ENCODE peak calls at places on chromosome 6, in four cellular contexts. R, N, H and I are unnamed samples.

GRCh38 chr6:99612551-99613397 is 6.1 kb downstream of the PRDM13 start:
- DNase-seq in R (no peak), N (no peak), H (no peak), I (no peak)

GRCh38 chr6:168732676-168733075 is 291.7 kb downstream of the SMOC2 start:
- DNase-seq in R (no peak), N (no peak), H (no peak), I (no peak)

GRCh38 chr6:150139533-150139932 is 3.3 kb upstream of the PPP1R14C start:
- DNase-seq in R (no peak), N (no peak), H (no peak), I (no peak)

GRCh38 chr6:73695619-73696421 is at the start of gene CD109:
- DNase-seq in R (peak; percentile 86), N (peak; percentile 75), H (peak; percentile 71), I (peak; percentile 78)

GRCh38 chr6:3081965-3082364 is 13.7 kb downstream of the RIPK1 start:
- DNase-seq in R (no peak), N (no peak), H (no peak), I (no peak)

GRCh38 chr6:53795702-53796450 is 1.1 kb downstream of the LRRC1 start:
- DNase-seq in R (peak; percentile 19), N (peak; percentile 43), H (peak; percentile 80), I (no peak)

GRCh38 chr6:125314019-125314581 is 12.3 kb upstream of the HDDC2 start:
- DNase-seq in R (peak; percentile 59), N (peak; percentile 77), H (peak; percentile 84), I (peak; percentile 50)

GRCh38 chr6:36914227-36914794 is 28.6 kb downstream of the C6orf89 start:
- DNase-seq in R (peak; percentile 16), N (peak; percentile 45), H (no peak), I (peak; percentile 53)

GRCh38 chr6:1039191-1039590 is 272.7 kb upstream of the FOXQ1 start:
- DNase-seq in R (no peak), N (no peak), H (no peak), I (no peak)

GRCh38 chr6:28884423-28885148 is 39.2 kb downstream of the TRIM27 start:
- DNase-seq in R (peak; percentile 85), N (no peak), H (no peak), I (no peak)

GRCh38 chr6:139376054-139376355 is 1.6 kb upstream of the CITED2 start:
- DNase-seq in R (peak; percentile 44), N (peak; percentile 78), H (peak; percentile 74), I (no peak)

GRCh38 chr6:13624871-13625288 is 9.7 kb downstream of the NOL7 start:
- DNase-seq in R (peak; percentile 37), N (peak; percentile 27), H (no peak), I (peak; percentile 28)
- TF ChIP-seq CTCF in R (peak; percentile 46), N (peak; percentile 60), H (peak; percentile 22), I (peak; percentile 79)

GRCh38 chr6:14804001-14804401 is 441.9 kb upstream of the JARID2 start:
- DNase-seq in R (no peak), N (peak; percentile 43), H (no peak), I (peak; percentile 53)
- TF ChIP-seq CTCF in R (no peak), N (no peak), H (no peak), I (no peak)

DNA sequence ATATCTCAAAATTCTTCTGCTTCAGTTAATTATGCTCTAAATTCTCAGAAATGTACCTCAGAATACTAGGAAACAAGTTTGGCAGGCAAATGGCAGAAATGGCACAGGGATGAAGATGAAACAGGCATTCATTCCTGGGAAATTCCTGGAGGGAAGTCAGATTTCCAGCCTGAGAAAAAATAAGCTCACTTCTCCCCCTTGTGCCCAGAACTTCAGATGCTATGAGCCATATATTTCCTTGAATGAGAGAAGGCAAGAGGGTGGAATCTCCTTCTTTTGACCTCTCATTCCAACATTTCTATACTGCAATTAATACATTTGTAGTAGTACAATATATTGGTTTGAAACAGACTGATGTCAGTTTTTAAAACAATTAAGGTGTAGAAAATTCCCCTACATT is 22.8 kb downstream of the RGS17 start:
- DNase-seq in R (no peak), N (peak; percentile 49), H (no peak), I (no peak)
- TF ChIP-seq CTCF in R (no peak), N (peak; percentile 56), H (peak; percentile 15), I (peak; percentile 66)

GRCh38 chr6:111258615-111259088 is 171.3 kb downstream of the SLC16A10 start:
- DNase-seq in R (no peak), N (no peak), H (no peak), I (peak; percentile 48)

GRCh38 chr6:111254779-111255166 is 167.5 kb downstream of the SLC16A10 start:
- DNase-seq in R (no peak), N (no peak), H (no peak), I (no peak)

GRCh38 chr6:111253999-111254778 is 166.9 kb downstream of the SLC16A10 start:
- DNase-seq in R (no peak), N (no peak), H (no peak), I (no peak)

GRCh38 chr6:111259089-111259831 is 172.0 kb downstream of the SLC16A10 start:
- DNase-seq in R (peak; percentile 99), N (peak; percentile 99), H (peak; percentile 99), I (peak; percentile 99)

GRCh38 chr6:111256646-111257045 is 169.3 kb downstream of the SLC16A10 start:
- DNase-seq in R (no peak), N (no peak), H (no peak), I (no peak)
- TF ChIP-seq CTCF in R (no peak), N (no peak), H (no peak), I (peak; percentile 58)

DNA sequence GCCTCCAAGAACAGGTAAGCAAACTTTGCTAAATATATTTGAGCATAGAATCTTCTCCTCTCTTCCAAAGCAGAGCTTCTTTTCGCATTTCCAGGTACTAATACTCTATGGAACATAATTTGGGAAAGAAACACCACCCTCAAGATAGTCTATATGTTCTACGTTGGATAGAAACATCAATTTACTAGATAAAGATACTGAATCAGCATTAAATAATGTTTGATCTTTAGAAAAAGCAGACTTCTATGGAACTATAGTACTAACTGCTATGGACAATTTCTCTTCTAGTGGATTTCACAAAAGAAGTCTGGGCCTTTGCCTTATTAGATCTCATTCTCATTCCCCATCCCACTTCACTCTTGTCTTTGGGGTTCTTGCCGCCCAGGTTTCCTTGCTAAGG is 103.0 kb downstream of the CDK19 start:
- DNase-seq in R (no peak), N (no peak), H (no peak), I (no peak)
- TF ChIP-seq CTCF in R (no peak), N (no peak), H (no peak), I (no peak)

DNA sequence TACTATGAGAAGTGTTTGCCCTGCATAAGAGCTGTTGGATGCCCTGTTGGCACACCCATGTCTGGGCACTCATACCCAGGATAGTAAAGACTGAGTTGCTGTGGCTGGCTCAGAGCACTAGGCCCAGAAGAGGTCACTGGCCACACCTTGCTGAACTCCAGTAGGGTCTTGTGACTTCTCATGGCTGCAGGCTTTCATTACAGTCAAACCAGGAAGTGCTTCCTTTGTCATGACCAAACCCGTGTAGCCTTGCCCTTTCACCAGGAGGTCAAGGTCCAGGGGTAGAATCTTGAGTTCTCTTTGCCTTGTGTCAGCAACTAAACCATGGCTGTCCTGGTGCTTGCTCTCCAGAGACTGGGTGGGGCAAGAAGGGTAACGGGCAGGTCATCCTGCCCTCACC is 49.5 kb downstream of the CD164 start:
- DNase-seq in R (no peak), N (no peak), H (no peak), I (no peak)
- TF ChIP-seq CTCF in R (no peak), N (no peak), H (no peak), I (no peak)

DNA sequence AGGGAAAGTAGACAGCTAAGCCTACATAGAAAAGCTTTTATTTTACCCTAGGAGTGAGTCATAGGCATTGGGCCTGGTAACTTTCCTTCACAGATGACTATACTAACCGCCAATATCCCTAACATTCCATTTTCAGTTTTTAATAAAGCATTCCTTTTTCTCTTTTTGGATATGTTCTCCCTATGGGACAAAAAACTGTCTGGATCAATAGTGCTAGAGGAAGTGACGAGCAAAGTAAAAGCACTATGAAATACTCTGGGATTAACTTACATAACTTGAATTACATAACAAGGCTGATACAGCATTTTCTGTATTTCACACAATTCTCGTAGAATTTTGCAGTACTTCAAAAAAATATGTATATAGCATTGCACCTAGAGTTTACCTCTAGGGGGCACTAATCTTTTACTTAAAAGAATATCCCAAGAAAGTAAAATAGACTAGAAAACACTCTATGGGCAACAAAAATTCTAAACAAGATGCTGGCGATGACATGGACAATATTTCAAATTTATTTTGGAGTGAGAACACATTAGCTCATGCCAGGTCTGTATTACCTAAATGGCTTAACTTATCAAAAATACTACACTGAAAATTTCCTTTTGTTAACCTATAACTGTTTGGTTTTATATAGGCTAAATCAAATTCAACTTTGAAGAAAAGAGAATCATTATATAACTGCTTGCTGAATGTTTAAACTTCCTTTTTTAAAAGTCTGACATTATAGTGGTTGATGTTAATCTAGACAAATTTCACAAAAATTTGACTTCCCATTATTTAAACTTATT is 66.3 kb upstream of the DST start:
- DNase-seq in R (no peak), N (peak; percentile 86), H (no peak), I (peak; percentile 79)
- TF ChIP-seq CTCF in R (peak; percentile 45), N (peak; percentile 51), H (peak; percentile 61), I (peak; percentile 87)

GRCh38 chr6:165055231-165055630 is 254.2 kb downstream of the C6orf118 start:
- DNase-seq in R (no peak), N (no peak), H (no peak), I (no peak)
- TF ChIP-seq CTCF in R (no peak), N (no peak), H (no peak), I (no peak)

GRCh38 chr6:63839485-63839884 is 203.9 kb downstream of the PHF3 start:
- DNase-seq in R (no peak), N (peak; percentile 33), H (no peak), I (no peak)

DNA sequence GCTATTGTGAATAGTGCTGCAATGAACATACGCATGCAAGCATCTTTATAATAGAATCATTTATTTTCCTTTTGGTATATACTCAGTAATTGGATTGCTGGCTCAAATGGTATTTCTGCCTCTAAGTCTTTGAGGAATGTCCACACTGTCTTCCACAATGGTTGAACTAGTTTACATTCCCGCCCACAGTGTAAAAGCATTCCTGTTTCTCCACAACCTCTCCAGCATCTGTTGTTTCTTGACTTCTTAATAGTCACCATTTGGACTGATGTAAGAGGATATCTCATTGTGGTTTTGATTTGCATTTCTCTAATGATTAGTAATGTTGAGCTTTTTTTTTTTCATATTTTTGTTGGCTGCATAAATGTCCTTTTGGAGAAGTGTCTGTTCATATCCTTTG is 208.7 kb downstream of the PHF3 start:
- DNase-seq in R (no peak), N (peak; percentile 79), H (no peak), I (peak; percentile 10)
- TF ChIP-seq CTCF in R (no peak), N (no peak), H (no peak), I (no peak)

DNA sequence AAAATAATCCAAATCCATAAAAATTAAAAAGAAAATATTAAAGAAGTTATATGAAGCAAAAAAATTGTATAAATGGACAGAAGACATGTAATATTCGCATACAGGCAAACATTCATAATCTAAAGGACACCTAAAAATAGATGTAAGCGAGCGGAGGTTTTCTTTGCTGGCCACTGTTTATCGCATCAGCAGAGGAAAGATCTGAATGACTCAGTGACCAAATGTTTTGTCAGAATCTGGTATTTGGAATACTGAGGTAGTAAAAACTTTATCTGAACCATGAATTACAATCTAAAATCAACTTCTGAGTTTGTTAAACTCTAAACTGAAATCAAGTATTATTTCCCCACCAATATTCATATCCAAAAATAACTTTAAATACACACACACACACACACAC is 7.8 kb downstream of the TSPYL4 start:
- DNase-seq in R (no peak), N (peak; percentile 59), H (no peak), I (peak; percentile 81)
- TF ChIP-seq CTCF in R (no peak), N (no peak), H (no peak), I (no peak)